ENCODE peak calls at places on chromosomes 12 and 14, in six cellular contexts. One of them, this sample, is unnamed. For H3K4me1, the result is how much of the 10 kb centered on the place peaks cover.

GRCh38 chr12:22029991-22030390 is 16.0 kb upstream of the CMAS start:
- DNase-seq in colonic mucosa: no peak
- DNase-seq in HCT116: no peak
- DNase-seq in DND-41: no peak
- DNase-seq in K562: no peak
- DNase-seq in endothelial cell of umbilical vein: no peak
- DNase-seq in this sample: no peak

GRCh38 chr14:96502621-96503251 is 554 bp downstream of the PAPOLA start:
- DNase-seq in colonic mucosa: peak
- DNase-seq in HCT116: no peak
- DNase-seq in DND-41: no peak
- DNase-seq in K562: peak
- DNase-seq in endothelial cell of umbilical vein: peak
- DNase-seq in this sample: peak

GRCh38 chr12:54262403-54262925 is 17.5 kb downstream of the CBX5 start:
- DNase-seq in colonic mucosa: no peak
- DNase-seq in HCT116: no peak
- DNase-seq in DND-41: no peak
- DNase-seq in K562: peak
- DNase-seq in endothelial cell of umbilical vein: peak
- DNase-seq in this sample: peak

GRCh38 chr12:130982565-130983225 is 29.0 kb downstream of the ADGRD1 start:
- DNase-seq in colonic mucosa: no peak
- DNase-seq in HCT116: no peak
- DNase-seq in DND-41: no peak
- DNase-seq in K562: no peak
- DNase-seq in endothelial cell of umbilical vein: no peak
- DNase-seq in this sample: no peak

GRCh38 chr12:25690996-25691864 is 138.1 kb upstream of the LMNTD1 start:
- DNase-seq in colonic mucosa: no peak
- DNase-seq in HCT116: no peak
- DNase-seq in DND-41: no peak
- DNase-seq in K562: peak
- DNase-seq in endothelial cell of umbilical vein: no peak
- DNase-seq in this sample: no peak

GRCh38 chr12:95259368-95259767 is 41.8 kb downstream of the VEZT start:
- DNase-seq in colonic mucosa: no peak
- DNase-seq in HCT116: no peak
- DNase-seq in DND-41: no peak
- DNase-seq in K562: no peak
- DNase-seq in endothelial cell of umbilical vein: peak
- DNase-seq in this sample: no peak

GRCh38 chr12:15757553-15758255 is 31.5 kb downstream of the EPS8 start:
- DNase-seq in colonic mucosa: no peak
- DNase-seq in HCT116: peak
- DNase-seq in DND-41: no peak
- DNase-seq in K562: no peak
- DNase-seq in endothelial cell of umbilical vein: no peak
- DNase-seq in this sample: peak

GRCh38 chr14:61562321-61563161 is 132.8 kb upstream of the HIF1A start:
- DNase-seq in colonic mucosa: no peak
- DNase-seq in HCT116: peak
- DNase-seq in DND-41: no peak
- DNase-seq in K562: peak
- DNase-seq in endothelial cell of umbilical vein: peak
- DNase-seq in this sample: peak

GRCh38 chr14:34931206-34931605 is 51.6 kb upstream of the SRP54 start:
- DNase-seq in colonic mucosa: peak
- DNase-seq in HCT116: no peak
- DNase-seq in DND-41: no peak
- DNase-seq in K562: no peak
- DNase-seq in endothelial cell of umbilical vein: peak
- DNase-seq in this sample: no peak

GRCh38 chr14:21711360-21711961 is 37.8 kb upstream of the OR4E1 start:
- DNase-seq in colonic mucosa: peak
- DNase-seq in HCT116: peak
- DNase-seq in DND-41: peak
- DNase-seq in K562: peak
- DNase-seq in endothelial cell of umbilical vein: peak
- DNase-seq in this sample: peak

GRCh38 chr12:54393350-54393655 is 8.8 kb upstream of the ZNF385A start:
- DNase-seq in colonic mucosa: no peak
- DNase-seq in HCT116: no peak
- DNase-seq in DND-41: no peak
- DNase-seq in K562: no peak
- DNase-seq in endothelial cell of umbilical vein: no peak
- DNase-seq in this sample: no peak

GRCh38 chr14:57692671-57693070 is 173.2 kb downstream of the SLC35F4 start:
- DNase-seq in colonic mucosa: no peak
- DNase-seq in HCT116: peak
- DNase-seq in DND-41: no peak
- DNase-seq in K562: peak
- DNase-seq in endothelial cell of umbilical vein: peak
- DNase-seq in this sample: peak

GRCh38 chr14:30349515-30349914 is 209.4 kb upstream of the G2E3 start:
- DNase-seq in colonic mucosa: no peak
- DNase-seq in HCT116: no peak
- DNase-seq in DND-41: no peak
- DNase-seq in K562: no peak
- DNase-seq in endothelial cell of umbilical vein: no peak
- DNase-seq in this sample: no peak

GRCh38 chr12:126385785-126386184 is 1320.5 kb downstream of the AACS start:
- DNase-seq in colonic mucosa: no peak
- DNase-seq in HCT116: no peak
- DNase-seq in DND-41: no peak
- DNase-seq in K562: no peak
- DNase-seq in endothelial cell of umbilical vein: no peak
- DNase-seq in this sample: peak

GRCh38 chr12:3158851-3159465 is 81.8 kb downstream of the TSPAN9 start:
- DNase-seq in colonic mucosa: no peak
- DNase-seq in HCT116: no peak
- DNase-seq in DND-41: no peak
- DNase-seq in K562: no peak
- DNase-seq in endothelial cell of umbilical vein: peak
- DNase-seq in this sample: no peak

GRCh38 chr14:50060871-50061663 is 55.3 kb downstream of the VCPKMT start:
- DNase-seq in colonic mucosa: peak
- DNase-seq in HCT116: no peak
- DNase-seq in DND-41: peak
- DNase-seq in K562: peak
- DNase-seq in endothelial cell of umbilical vein: peak
- DNase-seq in this sample: peak

GRCh38 chr12:119594399-119594730 is 791 bp downstream of the TMEM233 start:
- DNase-seq in colonic mucosa: no peak
- DNase-seq in HCT116: no peak
- DNase-seq in DND-41: no peak
- DNase-seq in K562: no peak
- DNase-seq in endothelial cell of umbilical vein: no peak
- DNase-seq in this sample: no peak

GRCh38 chr12:22835431-22835830 is 210.5 kb downstream of the ETNK1 start:
- DNase-seq in colonic mucosa: no peak
- DNase-seq in HCT116: no peak
- DNase-seq in DND-41: no peak
- DNase-seq in K562: no peak
- DNase-seq in endothelial cell of umbilical vein: no peak
- DNase-seq in this sample: no peak

GRCh38 chr12:2634481-2634880 is 160.3 kb upstream of the FKBP4 start:
- DNase-seq in colonic mucosa: no peak
- DNase-seq in HCT116: no peak
- DNase-seq in DND-41: no peak
- DNase-seq in K562: no peak
- DNase-seq in endothelial cell of umbilical vein: no peak
- DNase-seq in this sample: no peak

GRCh38 chr12:95738024-95738611 is 52.4 kb downstream of the NTN4 start:
- DNase-seq in colonic mucosa: peak
- DNase-seq in HCT116: no peak
- DNase-seq in DND-41: no peak
- DNase-seq in K562: no peak
- DNase-seq in endothelial cell of umbilical vein: no peak
- DNase-seq in this sample: no peak

GRCh38 chr12:121124402-121125109 is 8.1 kb upstream of the P2RX7 start:
- DNase-seq in colonic mucosa: no peak
- DNase-seq in HCT116: peak
- DNase-seq in DND-41: no peak
- DNase-seq in K562: no peak
- DNase-seq in endothelial cell of umbilical vein: peak
- DNase-seq in this sample: peak

GRCh38 chr12:80513211-80513610 is 69.2 kb downstream of the PTPRQ start:
- DNase-seq in colonic mucosa: no peak
- DNase-seq in HCT116: no peak
- DNase-seq in DND-41: no peak
- DNase-seq in K562: no peak
- DNase-seq in endothelial cell of umbilical vein: no peak
- DNase-seq in this sample: no peak

GRCh38 chr14:94293578-94293924 is 483 bp upstream of the SERPINA10 start:
- DNase-seq in colonic mucosa: no peak
- DNase-seq in HCT116: no peak
- DNase-seq in DND-41: no peak
- DNase-seq in K562: no peak
- DNase-seq in endothelial cell of umbilical vein: no peak
- DNase-seq in this sample: no peak

GRCh38 chr12:30822385-30823139 is 67.8 kb upstream of the CAPRIN2 start:
- DNase-seq in colonic mucosa: peak
- DNase-seq in HCT116: no peak
- DNase-seq in DND-41: no peak
- DNase-seq in K562: no peak
- DNase-seq in endothelial cell of umbilical vein: peak
- DNase-seq in this sample: peak

GRCh38 chr14:35387209-35387608 is 17.3 kb downstream of the NFKBIA start:
- DNase-seq in colonic mucosa: no peak
- DNase-seq in HCT116: no peak
- DNase-seq in DND-41: no peak
- DNase-seq in K562: peak
- DNase-seq in endothelial cell of umbilical vein: no peak
- DNase-seq in this sample: no peak

GRCh38 chr14:76762617-76763361 is 1.5 kb downstream of the VASH1 start:
- DNase-seq in colonic mucosa: peak
- DNase-seq in HCT116: no peak
- DNase-seq in DND-41: no peak
- DNase-seq in K562: no peak
- DNase-seq in endothelial cell of umbilical vein: no peak
- DNase-seq in this sample: no peak

GRCh38 chr14:58638231-58639205 is 756 bp downstream of the DACT1 start:
- DNase-seq in colonic mucosa: peak
- DNase-seq in HCT116: no peak
- DNase-seq in DND-41: no peak
- DNase-seq in K562: no peak
- DNase-seq in endothelial cell of umbilical vein: peak
- DNase-seq in this sample: peak

DNA sequence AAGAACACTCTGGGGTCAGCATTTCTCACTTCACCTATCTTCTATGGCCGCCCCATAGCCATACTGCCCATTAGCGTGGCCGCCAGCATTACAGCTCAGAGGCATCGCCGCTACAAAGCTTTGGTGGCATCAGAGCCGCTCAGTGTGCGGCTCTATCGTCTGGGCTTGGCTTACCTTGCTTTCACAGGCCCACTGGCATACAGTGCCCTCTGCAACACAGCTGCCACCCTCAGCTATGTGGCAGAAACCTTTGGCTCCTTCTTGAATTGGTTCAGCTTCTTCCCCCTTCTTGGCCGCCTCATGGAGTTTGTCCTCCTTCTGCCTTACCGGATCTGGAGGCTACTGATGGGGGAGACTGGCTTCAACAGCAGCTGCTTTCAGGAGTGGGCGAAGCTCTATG is 2.6 kb downstream of the DNAJC22 start:
- DNase-seq in colonic mucosa: no peak
- DNase-seq in HCT116: no peak
- DNase-seq in DND-41: no peak
- DNase-seq in K562: no peak
- DNase-seq in endothelial cell of umbilical vein: no peak
- DNase-seq in this sample: no peak
- H3K4me1 ChIP-seq in colonic mucosa: under half
- H3K4me1 ChIP-seq in HCT116: under half
- H3K4me1 ChIP-seq in DND-41: under half
- H3K4me1 ChIP-seq in K562: under half
- H3K4me1 ChIP-seq in endothelial cell of umbilical vein: under half
- H3K4me1 ChIP-seq in this sample: under half

GRCh38 chr14:90799420-90799819 is 16.8 kb downstream of the TTC7B start:
- DNase-seq in colonic mucosa: no peak
- DNase-seq in HCT116: no peak
- DNase-seq in DND-41: no peak
- DNase-seq in K562: no peak
- DNase-seq in endothelial cell of umbilical vein: no peak
- DNase-seq in this sample: no peak

GRCh38 chr14:90797919-90798318 is 18.3 kb downstream of the TTC7B start:
- DNase-seq in colonic mucosa: no peak
- DNase-seq in HCT116: no peak
- DNase-seq in DND-41: no peak
- DNase-seq in K562: no peak
- DNase-seq in endothelial cell of umbilical vein: no peak
- DNase-seq in this sample: no peak

GRCh38 chr14:90797451-90797850 is 18.8 kb downstream of the TTC7B start:
- DNase-seq in colonic mucosa: no peak
- DNase-seq in HCT116: no peak
- DNase-seq in DND-41: no peak
- DNase-seq in K562: peak
- DNase-seq in endothelial cell of umbilical vein: peak
- DNase-seq in this sample: no peak

GRCh38 chr14:90796319-90796718 is 19.9 kb downstream of the TTC7B start:
- DNase-seq in colonic mucosa: no peak
- DNase-seq in HCT116: no peak
- DNase-seq in DND-41: no peak
- DNase-seq in K562: peak
- DNase-seq in endothelial cell of umbilical vein: no peak
- DNase-seq in this sample: no peak

GRCh38 chr14:90795744-90796143 is 20.5 kb downstream of the TTC7B start:
- DNase-seq in colonic mucosa: no peak
- DNase-seq in HCT116: peak
- DNase-seq in DND-41: no peak
- DNase-seq in K562: no peak
- DNase-seq in endothelial cell of umbilical vein: peak
- DNase-seq in this sample: peak
- H3K9ac ChIP-seq in colonic mucosa: no peak
- H3K9ac ChIP-seq in HCT116: peak
- H3K9ac ChIP-seq in DND-41: no peak
- H3K9ac ChIP-seq in K562: no peak
- H3K9ac ChIP-seq in endothelial cell of umbilical vein: peak
- H3K9ac ChIP-seq in this sample: no peak

DNA sequence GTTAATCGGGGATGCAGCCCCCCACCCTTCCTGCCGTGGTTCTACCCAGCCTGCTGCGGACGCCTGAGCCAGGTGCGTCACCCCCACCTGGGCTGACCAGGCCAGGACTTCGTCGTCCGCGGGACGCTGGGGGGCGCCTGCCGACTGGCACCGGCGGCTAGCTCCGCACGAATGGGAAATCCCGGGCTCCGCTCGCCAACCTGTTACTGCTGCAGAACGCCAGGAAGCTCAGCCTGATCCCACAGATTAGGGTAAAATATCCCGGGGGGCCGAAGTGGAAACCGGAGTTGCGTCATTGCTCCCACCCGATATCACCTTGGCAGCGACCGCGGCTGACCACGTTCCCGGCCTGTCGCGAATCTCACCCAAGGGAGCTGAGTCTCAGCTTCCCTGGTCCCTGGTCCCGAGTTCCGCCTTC is 528 bp upstream of the VDR start:
- DNase-seq in colonic mucosa: peak
- DNase-seq in HCT116: no peak
- DNase-seq in DND-41: no peak
- DNase-seq in K562: peak
- DNase-seq in endothelial cell of umbilical vein: no peak
- DNase-seq in this sample: no peak
- TF ChIP-seq CTCF in colonic mucosa: no peak
- TF ChIP-seq CTCF in HCT116: peak
- TF ChIP-seq CTCF in DND-41: no peak
- TF ChIP-seq CTCF in K562: no peak
- TF ChIP-seq CTCF in endothelial cell of umbilical vein: peak
- TF ChIP-seq CTCF in this sample: peak

GRCh38 chr14:73457935-73458218 is 469 bp downstream of the NUMB start:
- DNase-seq in colonic mucosa: peak
- DNase-seq in HCT116: no peak
- DNase-seq in DND-41: no peak
- DNase-seq in K562: no peak
- DNase-seq in endothelial cell of umbilical vein: no peak
- DNase-seq in this sample: no peak
- H3K4me1 ChIP-seq in colonic mucosa: under half
- H3K4me1 ChIP-seq in HCT116: under half
- H3K4me1 ChIP-seq in DND-41: under half
- H3K4me1 ChIP-seq in K562: under half
- H3K4me1 ChIP-seq in endothelial cell of umbilical vein: half or more
- H3K4me1 ChIP-seq in this sample: under half